ENCODE peak calls at places on chromosomes 1 and 21, in four cellular contexts. N is kidney tubule cell, Y is mucosa of gallbladder, H is endothelial cell. Q is an unnamed sample.

GRCh38 chr21:16891821-16892220 is 621.0 kb upstream of the CXADR start:
- DNase-seq in H (no peak), Y (no peak), N (peak), Q (no peak)

GRCh38 chr1:64921761-64922160 is 44.6 kb downstream of the JAK1 start:
- DNase-seq in N (no peak), Y (no peak), H (no peak), Q (no peak)

GRCh38 chr1:165648919-165649572 is 18.0 kb downstream of the MGST3 start:
- DNase-seq in N (no peak), Y (no peak), H (no peak), Q (no peak)

GRCh38 chr1:223870617-223871574 is 25.1 kb upstream of the TP53BP2 start:
- DNase-seq in H (no peak), Y (no peak), N (no peak), Q (no peak)

GRCh38 chr1:214524824-214525223 is 26.6 kb downstream of the PTPN14 start:
- DNase-seq in H (no peak), N (no peak), Y (no peak), Q (no peak)

GRCh38 chr21:45865106-45865835 is 116.3 kb upstream of the COL6A1 start:
- DNase-seq in H (no peak), N (peak), Y (no peak), Q (peak)

GRCh38 chr1:154714638-154715037 is 106.7 kb upstream of the ADAR start:
- DNase-seq in Y (peak), N (peak), H (no peak), Q (no peak)

GRCh38 chr1:22861764-22862440 is 110.8 kb downstream of the LACTBL1 start:
- DNase-seq in Y (no peak), H (peak), N (peak), Q (no peak)

GRCh38 chr1:37509181-37509580 is 5.4 kb downstream of the MEAF6 start:
- DNase-seq in Y (no peak), H (no peak), N (peak), Q (no peak)

GRCh38 chr1:12296623-12297022 is 66.8 kb downstream of the VPS13D start:
- DNase-seq in N (peak), H (no peak), Y (no peak), Q (no peak)

GRCh38 chr1:179217943-179218507 is 11.5 kb downstream of the ABL2 start:
- DNase-seq in H (no peak), Y (no peak), N (peak), Q (no peak)

GRCh38 chr1:198873696-198874230 is 234.9 kb downstream of the PTPRC start:
- DNase-seq in Y (no peak), N (no peak), H (no peak), Q (no peak)

GRCh38 chr21:23968722-23969647 is 1638.3 kb downstream of the MRPL39 start:
- DNase-seq in H (peak), Y (peak), N (peak), Q (no peak)

GRCh38 chr1:183089025-183089639 is 65.9 kb downstream of the LAMC1 start:
- DNase-seq in N (no peak), H (no peak), Y (no peak), Q (no peak)

GRCh38 chr1:156444407-156445001 is 56.1 kb downstream of the MEF2D start:
- DNase-seq in N (peak), H (peak), Y (no peak), Q (no peak)

GRCh38 chr1:245420926-245421325 is 266.1 kb downstream of the KIF26B start:
- DNase-seq in Y (no peak), H (no peak), N (no peak), Q (no peak)

GRCh38 chr1:187417524-187417923 is 588.8 kb downstream of the PLA2G4A start:
- DNase-seq in H (no peak), N (no peak), Y (no peak), Q (no peak)

GRCh38 chr1:176110203-176110602 is 96.9 kb downstream of the COP1 start:
- DNase-seq in Y (no peak), H (no peak), N (no peak), Q (no peak)

GRCh38 chr1:9066945-9067807 is 2.3 kb downstream of the SLC2A5 start:
- DNase-seq in N (peak), Y (peak), H (no peak), Q (peak)

GRCh38 chr1:204523605-204524215 is 7.5 kb downstream of the MDM4 start:
- DNase-seq in Y (no peak), N (peak), H (no peak), Q (no peak)

GRCh38 chr1:226872455-226872854 is 2.0 kb downstream of the PSEN2 start:
- DNase-seq in Y (no peak), N (no peak), H (no peak), Q (no peak)

GRCh38 chr1:30615076-30615795 is 108.1 kb downstream of the MATN1 start:
- DNase-seq in Y (no peak), H (no peak), N (no peak), Q (no peak)

GRCh38 chr1:222994506-222995229 is 148.4 kb downstream of the TLR5 start:
- DNase-seq in H (no peak), Y (no peak), N (peak), Q (no peak)

GRCh38 chr1:19453843-19454242 is 31.5 kb downstream of the CAPZB start:
- DNase-seq in Y (no peak), N (no peak), H (no peak), Q (no peak)

GRCh38 chr1:97647776-97648175 is 273.1 kb downstream of the DPYD start:
- DNase-seq in N (peak), H (no peak), Y (no peak), Q (no peak)

GRCh38 chr1:21939650-21940374 is 2.7 kb upstream of the HSPG2 start:
- DNase-seq in Y (peak), H (no peak), N (peak), Q (peak)

GRCh38 chr1:3222042-3222692 is 153.2 kb downstream of the PRDM16 start:
- DNase-seq in N (no peak), Y (peak), H (no peak), Q (no peak)

GRCh38 chr1:156682166-156682890 is 5.1 kb upstream of the NES start:
- DNase-seq in H (peak), N (no peak), Y (no peak), Q (no peak)

GRCh38 chr1:215891266-215891665 is 324.2 kb downstream of the KCTD3 start:
- DNase-seq in N (no peak), H (no peak), Y (no peak), Q (no peak)

GRCh38 chr1:19081218-19081893 is 124.9 kb upstream of the IFFO2 start:
- DNase-seq in H (no peak), Y (peak), N (no peak), Q (no peak)

GRCh38 chr1:170218261-170218660 is 72.5 kb downstream of the NTMT2 start:
- DNase-seq in H (no peak), Y (no peak), N (peak), Q (no peak)

GRCh38 chr1:63691672-63692425 is 82.0 kb upstream of the ROR1 start:
- DNase-seq in N (peak), Y (peak), H (peak), Q (no peak)

Q was measured in omental fat pad.